ENCODE peak calls at places on chromosome 12, in five cellular contexts. One of them, this sample, is unnamed.

GRCh38 chr12:131390408-131391100 is 320.3 kb upstream of the SFSWAP start:
- DNase-seq in GM20000: no peak
- DNase-seq in DND-41: peak
- DNase-seq in stimulated activated CD4-positive, alpha-beta T cell treated with anti-CD3 and anti-CD28 coated beads, Interleukin-1b, Interleukin-23, amount 100 ng/mL, for 1 hour: no peak
- DNase-seq in NAMALWA: peak
- DNase-seq in this sample: peak

GRCh38 chr12:78359530-78359929 is 505.0 kb upstream of the SYT1 start:
- DNase-seq in GM20000: no peak
- DNase-seq in DND-41: no peak
- DNase-seq in stimulated activated CD4-positive, alpha-beta T cell treated with anti-CD3 and anti-CD28 coated beads, Interleukin-1b, Interleukin-23, amount 100 ng/mL, for 1 hour: no peak
- DNase-seq in NAMALWA: no peak
- DNase-seq in this sample: no peak

GRCh38 chr12:11397366-11397765 is 2.0 kb upstream of the PRB2 start:
- DNase-seq in GM20000: no peak
- DNase-seq in DND-41: no peak
- DNase-seq in stimulated activated CD4-positive, alpha-beta T cell treated with anti-CD3 and anti-CD28 coated beads, Interleukin-1b, Interleukin-23, amount 100 ng/mL, for 1 hour: no peak
- DNase-seq in NAMALWA: no peak
- DNase-seq in this sample: no peak

GRCh38 chr12:69052613-69053408 is 119.8 kb upstream of the CPM start:
- DNase-seq in GM20000: no peak
- DNase-seq in DND-41: no peak
- DNase-seq in stimulated activated CD4-positive, alpha-beta T cell treated with anti-CD3 and anti-CD28 coated beads, Interleukin-1b, Interleukin-23, amount 100 ng/mL, for 1 hour: no peak
- DNase-seq in NAMALWA: peak
- DNase-seq in this sample: no peak

GRCh38 chr12:57864811-57865751 is 18.6 kb upstream of the CTDSP2 start:
- DNase-seq in GM20000: peak
- DNase-seq in DND-41: peak
- DNase-seq in stimulated activated CD4-positive, alpha-beta T cell treated with anti-CD3 and anti-CD28 coated beads, Interleukin-1b, Interleukin-23, amount 100 ng/mL, for 1 hour: no peak
- DNase-seq in NAMALWA: no peak
- DNase-seq in this sample: peak

GRCh38 chr12:96879301-96879700 is 27.8 kb upstream of the NEDD1 start:
- DNase-seq in GM20000: no peak
- DNase-seq in DND-41: no peak
- DNase-seq in stimulated activated CD4-positive, alpha-beta T cell treated with anti-CD3 and anti-CD28 coated beads, Interleukin-1b, Interleukin-23, amount 100 ng/mL, for 1 hour: no peak
- DNase-seq in NAMALWA: no peak
- DNase-seq in this sample: no peak

GRCh38 chr12:123720141-123720814 is 8.1 kb downstream of the ATP6V0A2 start:
- DNase-seq in GM20000: no peak
- DNase-seq in DND-41: no peak
- DNase-seq in stimulated activated CD4-positive, alpha-beta T cell treated with anti-CD3 and anti-CD28 coated beads, Interleukin-1b, Interleukin-23, amount 100 ng/mL, for 1 hour: no peak
- DNase-seq in NAMALWA: no peak
- DNase-seq in this sample: no peak

GRCh38 chr12:23463172-23463571 is 486.3 kb downstream of the SOX5 start:
- DNase-seq in GM20000: no peak
- DNase-seq in DND-41: no peak
- DNase-seq in stimulated activated CD4-positive, alpha-beta T cell treated with anti-CD3 and anti-CD28 coated beads, Interleukin-1b, Interleukin-23, amount 100 ng/mL, for 1 hour: no peak
- DNase-seq in NAMALWA: no peak
- DNase-seq in this sample: no peak

GRCh38 chr12:6326316-6326959 is 15.4 kb downstream of the TNFRSF1A start:
- DNase-seq in GM20000: peak
- DNase-seq in DND-41: peak
- DNase-seq in stimulated activated CD4-positive, alpha-beta T cell treated with anti-CD3 and anti-CD28 coated beads, Interleukin-1b, Interleukin-23, amount 100 ng/mL, for 1 hour: no peak
- DNase-seq in NAMALWA: peak
- DNase-seq in this sample: no peak

GRCh38 chr12:62158416-62159360 is 101.5 kb upstream of the USP15 start:
- DNase-seq in GM20000: no peak
- DNase-seq in DND-41: peak
- DNase-seq in stimulated activated CD4-positive, alpha-beta T cell treated with anti-CD3 and anti-CD28 coated beads, Interleukin-1b, Interleukin-23, amount 100 ng/mL, for 1 hour: no peak
- DNase-seq in NAMALWA: no peak
- DNase-seq in this sample: no peak

GRCh38 chr12:127351481-127352010 is 915.4 kb upstream of the TMEM132C start:
- DNase-seq in GM20000: no peak
- DNase-seq in DND-41: no peak
- DNase-seq in stimulated activated CD4-positive, alpha-beta T cell treated with anti-CD3 and anti-CD28 coated beads, Interleukin-1b, Interleukin-23, amount 100 ng/mL, for 1 hour: no peak
- DNase-seq in NAMALWA: peak
- DNase-seq in this sample: no peak

GRCh38 chr12:95611676-95612309 is 60.5 kb upstream of the USP44 start:
- DNase-seq in GM20000: no peak
- DNase-seq in DND-41: no peak
- DNase-seq in stimulated activated CD4-positive, alpha-beta T cell treated with anti-CD3 and anti-CD28 coated beads, Interleukin-1b, Interleukin-23, amount 100 ng/mL, for 1 hour: no peak
- DNase-seq in NAMALWA: no peak
- DNase-seq in this sample: no peak

GRCh38 chr12:2460051-2460450 is 334.7 kb upstream of the FKBP4 start:
- DNase-seq in GM20000: no peak
- DNase-seq in DND-41: peak
- DNase-seq in stimulated activated CD4-positive, alpha-beta T cell treated with anti-CD3 and anti-CD28 coated beads, Interleukin-1b, Interleukin-23, amount 100 ng/mL, for 1 hour: no peak
- DNase-seq in NAMALWA: no peak
- DNase-seq in this sample: no peak

GRCh38 chr12:109879332-109880048 is 851 bp downstream of the GLTP start:
- DNase-seq in GM20000: no peak
- DNase-seq in DND-41: no peak
- DNase-seq in stimulated activated CD4-positive, alpha-beta T cell treated with anti-CD3 and anti-CD28 coated beads, Interleukin-1b, Interleukin-23, amount 100 ng/mL, for 1 hour: no peak
- DNase-seq in NAMALWA: peak
- DNase-seq in this sample: no peak

GRCh38 chr12:8773456-8773855 is 49.0 kb upstream of the A2ML1 start:
- DNase-seq in GM20000: no peak
- DNase-seq in DND-41: no peak
- DNase-seq in stimulated activated CD4-positive, alpha-beta T cell treated with anti-CD3 and anti-CD28 coated beads, Interleukin-1b, Interleukin-23, amount 100 ng/mL, for 1 hour: no peak
- DNase-seq in NAMALWA: no peak
- DNase-seq in this sample: no peak

GRCh38 chr12:99767809-99768208 is 120.3 kb downstream of the GARIN6 start:
- DNase-seq in GM20000: peak
- DNase-seq in DND-41: no peak
- DNase-seq in stimulated activated CD4-positive, alpha-beta T cell treated with anti-CD3 and anti-CD28 coated beads, Interleukin-1b, Interleukin-23, amount 100 ng/mL, for 1 hour: no peak
- DNase-seq in NAMALWA: peak
- DNase-seq in this sample: no peak

GRCh38 chr12:50055831-50056628 is 1.4 kb upstream of the ASIC1 start:
- DNase-seq in GM20000: peak
- DNase-seq in DND-41: peak
- DNase-seq in stimulated activated CD4-positive, alpha-beta T cell treated with anti-CD3 and anti-CD28 coated beads, Interleukin-1b, Interleukin-23, amount 100 ng/mL, for 1 hour: no peak
- DNase-seq in NAMALWA: peak
- DNase-seq in this sample: peak

GRCh38 chr12:5967645-5968415 is 22.8 kb upstream of the ANO2 start:
- DNase-seq in GM20000: no peak
- DNase-seq in DND-41: no peak
- DNase-seq in stimulated activated CD4-positive, alpha-beta T cell treated with anti-CD3 and anti-CD28 coated beads, Interleukin-1b, Interleukin-23, amount 100 ng/mL, for 1 hour: no peak
- DNase-seq in NAMALWA: no peak
- DNase-seq in this sample: no peak

GRCh38 chr12:89671469-89671868 is 37.2 kb downstream of the ATP2B1 start:
- DNase-seq in GM20000: no peak
- DNase-seq in DND-41: no peak
- DNase-seq in stimulated activated CD4-positive, alpha-beta T cell treated with anti-CD3 and anti-CD28 coated beads, Interleukin-1b, Interleukin-23, amount 100 ng/mL, for 1 hour: no peak
- DNase-seq in NAMALWA: no peak
- DNase-seq in this sample: no peak

GRCh38 chr12:23621910-23622309 is 327.6 kb downstream of the SOX5 start:
- DNase-seq in GM20000: no peak
- DNase-seq in DND-41: no peak
- DNase-seq in stimulated activated CD4-positive, alpha-beta T cell treated with anti-CD3 and anti-CD28 coated beads, Interleukin-1b, Interleukin-23, amount 100 ng/mL, for 1 hour: no peak
- DNase-seq in NAMALWA: no peak
- DNase-seq in this sample: no peak

GRCh38 chr12:13258717-13259119 is 62.2 kb downstream of the EMP1 start:
- DNase-seq in GM20000: no peak
- DNase-seq in DND-41: no peak
- DNase-seq in stimulated activated CD4-positive, alpha-beta T cell treated with anti-CD3 and anti-CD28 coated beads, Interleukin-1b, Interleukin-23, amount 100 ng/mL, for 1 hour: no peak
- DNase-seq in NAMALWA: no peak
- DNase-seq in this sample: no peak

GRCh38 chr12:3795096-3795799 is 42.3 kb upstream of the CRACR2A start:
- DNase-seq in GM20000: no peak
- DNase-seq in DND-41: no peak
- DNase-seq in stimulated activated CD4-positive, alpha-beta T cell treated with anti-CD3 and anti-CD28 coated beads, Interleukin-1b, Interleukin-23, amount 100 ng/mL, for 1 hour: no peak
- DNase-seq in NAMALWA: no peak
- DNase-seq in this sample: no peak

This sample was measured in neural crest cell.